ENCODE peak calls at places on chromosomes 7 and 10, in eight cellular contexts. B is SIG-M5; U is NCI-H748 treated with DMSO at 0.1 percent for 48 hours; K is NCI-H1105; P is central memory CD8-positive, alpha-beta T cell; E is AML-193; D is heart left ventricle; J is Kasumi-1. N is an unnamed sample.

GRCh38 chr7:149071641-149072437 is 18.7 kb downstream of the ZNF786 start:
- DNase-seq in B (no peak), U (no peak), K (no peak), P (no peak), E (no peak), D (peak), J (peak), N (peak)

GRCh38 chr7:116417593-116418345 is 81.8 kb upstream of the CAV2 start:
- DNase-seq in B (no peak), U (no peak), K (no peak), P (no peak), E (no peak), D (no peak), J (peak), N (no peak)

GRCh38 chr10:110214380-110214826 is 7.0 kb downstream of the MXI1 start:
- DNase-seq in B (no peak), U (no peak), K (no peak), P (no peak), E (peak), D (no peak), J (peak), N (no peak)

GRCh38 chr7:1720325-1720724 is 50.2 kb downstream of the ELFN1 start:
- DNase-seq in B (no peak), U (no peak), K (peak), P (no peak), E (no peak), D (no peak), J (no peak), N (no peak)

GRCh38 chr10:45420453-45421192 is 46.6 kb downstream of the ALOX5 start:
- DNase-seq in B (no peak), U (no peak), K (peak), P (no peak), E (peak), D (peak), J (peak), N (peak)

GRCh38 chr10:23448802-23449570 is 10.1 kb downstream of the OTUD1 start:
- DNase-seq in B (no peak), U (no peak), K (no peak), P (no peak), E (peak), D (no peak), J (peak), N (no peak)

GRCh38 chr7:41224063-41224763 is 478.7 kb downstream of the INHBA start:
- DNase-seq in B (no peak), U (no peak), K (no peak), P (no peak), E (no peak), D (no peak), J (no peak), N (no peak)

GRCh38 chr7:41107938-41108448 is 594.9 kb downstream of the INHBA start:
- DNase-seq in B (no peak), U (no peak), K (no peak), P (no peak), E (no peak), D (no peak), J (no peak), N (no peak)

N was measured in ovary.